ENCODE peak calls at places on chromosomes 12 and 14, in five cellular contexts. O is A549, R is HCT116, P is heart left ventricle, G is upper lobe of left lung. T is an unnamed sample.

GRCh38 chr14:80754696-80755095 is 186.8 kb downstream of the CEP128 start:
- DNase-seq in O (no peak), R (no peak), P (no peak), G (no peak), T (no peak)

GRCh38 chr14:60002819-60003492 is 83.0 kb downstream of the LRRC9 start:
- DNase-seq in O (no peak), R (no peak), P (peak), G (no peak), T (peak)

GRCh38 chr12:118357327-118358007 is 15.2 kb downstream of the TAOK3 start:
- DNase-seq in O (peak), R (peak), P (no peak), G (peak), T (peak)

GRCh38 chr14:100972134-100972905 is 68.8 kb upstream of the RTL1 start:
- DNase-seq in O (no peak), R (no peak), P (no peak), G (no peak), T (no peak)

GRCh38 chr12:76644950-76645349 is 85.4 kb upstream of the OSBPL8 start:
- DNase-seq in O (no peak), R (no peak), P (no peak), G (no peak), T (no peak)

GRCh38 chr14:74712499-74713394 is at the start of the genes AREL1 and FCF1:
- DNase-seq in O (peak), R (peak), P (peak), G (peak), T (peak)

GRCh38 chr14:85911044-85911443 is 381.1 kb downstream of the FLRT2 start:
- DNase-seq in O (no peak), R (no peak), P (no peak), G (no peak), T (no peak)

GRCh38 chr14:24437020-24437735 is 5.4 kb downstream of the SDR39U1 start:
- DNase-seq in O (no peak), R (no peak), P (no peak), G (no peak), T (no peak)

GRCh38 chr12:58765653-58766554 is 154.4 kb downstream of the LRIG3 start:
- DNase-seq in O (no peak), R (no peak), P (no peak), G (no peak), T (no peak)

GRCh38 chr14:36807727-36808126 is 146.1 kb downstream of the PAX9 start:
- DNase-seq in O (no peak), R (no peak), P (no peak), G (no peak), T (no peak)

GRCh38 chr12:104697186-104697585 is 240.4 kb downstream of the CHST11 start:
- DNase-seq in O (no peak), R (no peak), P (no peak), G (no peak), T (no peak)

GRCh38 chr14:105086833-105087307 is 21.6 kb upstream of the GPR132 start:
- DNase-seq in O (peak), R (peak), P (peak), G (peak), T (peak)

GRCh38 chr14:93975791-93976476 is 436 bp downstream of the ASB2 start:
- DNase-seq in O (no peak), R (no peak), P (no peak), G (no peak), T (no peak)

GRCh38 chr12:42859612-42860011 is 270.1 kb upstream of the PRICKLE1 start:
- DNase-seq in O (no peak), R (no peak), P (no peak), G (no peak), T (no peak)

GRCh38 chr14:52740751-52741150 is 10.8 kb downstream of the STYX start:
- DNase-seq in O (no peak), R (no peak), P (no peak), G (no peak), T (no peak)

GRCh38 chr14:81955123-81955522 is 421.5 kb upstream of the SEL1L start:
- DNase-seq in O (no peak), R (no peak), P (no peak), G (no peak), T (no peak)
- H3K4me3 ChIP-seq in O (no peak), R (no peak), P (no peak), G (no peak), T (no peak)

GRCh38 chr14:99792551-99793212 is 531 bp upstream of the EML1 start:
- DNase-seq in O (no peak), R (no peak), P (no peak), G (no peak), T (peak)
- TF ChIP-seq POLR2A in O (no peak), R (no peak), P (no peak), G (peak), T (no peak)

GRCh38 chr14:68407838-68408237 is 385.0 kb downstream of the ZFP36L1 start:
- DNase-seq in O (no peak), R (no peak), P (no peak), G (no peak), T (no peak)

GRCh38 chr14:68409355-68409754 is 383.5 kb downstream of the ZFP36L1 start:
- DNase-seq in O (no peak), R (no peak), P (no peak), G (no peak), T (no peak)

GRCh38 chr14:68407275-68407674 is 385.6 kb downstream of the ZFP36L1 start:
- DNase-seq in O (no peak), R (no peak), P (no peak), G (no peak), T (no peak)

GRCh38 chr14:68405959-68406358 is 386.9 kb downstream of the ZFP36L1 start:
- DNase-seq in O (no peak), R (no peak), P (no peak), G (no peak), T (no peak)

GRCh38 chr14:68408680-68409079 is 384.2 kb downstream of the ZFP36L1 start:
- DNase-seq in O (no peak), R (no peak), P (no peak), G (no peak), T (no peak)
- TF ChIP-seq CTCF in O (no peak), R (no peak), P (no peak), G (no peak), T (no peak)

GRCh38 chr12:9651265-9651729 is 18.2 kb upstream of the CLEC2D start:
- DNase-seq in O (no peak), R (no peak), P (peak), G (no peak), T (no peak)
- H3K4me3 ChIP-seq in O (no peak), R (no peak), P (no peak), G (no peak), T (no peak)

GRCh38 chr14:106207316-106207715 is 680.9 kb downstream of the TMEM121 start:
- DNase-seq in O (no peak), R (no peak), P (no peak), G (no peak), T (no peak)
- TF ChIP-seq POLR2A in O (no peak), R (no peak), P (no peak), G (no peak), T (no peak)

GRCh38 chr12:121813951-121814350 is 10.1 kb downstream of the SETD1B start:
- DNase-seq in O (no peak), R (no peak), P (no peak), G (no peak), T (no peak)

GRCh38 chr12:121811434-121812319 is 7.9 kb downstream of the SETD1B start:
- DNase-seq in O (peak), R (no peak), P (peak), G (peak), T (peak)

GRCh38 chr12:121812320-121812871 is 8.6 kb downstream of the SETD1B start:
- DNase-seq in O (peak), R (no peak), P (peak), G (peak), T (peak)

GRCh38 chr12:121814429-121815119 is 10.8 kb downstream of the SETD1B start:
- DNase-seq in O (no peak), R (no peak), P (no peak), G (no peak), T (peak)

GRCh38 chr12:121812921-121813896 is 9.4 kb downstream of the SETD1B start:
- DNase-seq in O (no peak), R (no peak), P (no peak), G (no peak), T (no peak)
- TF ChIP-seq CTCF in O (no peak), R (no peak), P (no peak), G (no peak), T (no peak)

DNA sequence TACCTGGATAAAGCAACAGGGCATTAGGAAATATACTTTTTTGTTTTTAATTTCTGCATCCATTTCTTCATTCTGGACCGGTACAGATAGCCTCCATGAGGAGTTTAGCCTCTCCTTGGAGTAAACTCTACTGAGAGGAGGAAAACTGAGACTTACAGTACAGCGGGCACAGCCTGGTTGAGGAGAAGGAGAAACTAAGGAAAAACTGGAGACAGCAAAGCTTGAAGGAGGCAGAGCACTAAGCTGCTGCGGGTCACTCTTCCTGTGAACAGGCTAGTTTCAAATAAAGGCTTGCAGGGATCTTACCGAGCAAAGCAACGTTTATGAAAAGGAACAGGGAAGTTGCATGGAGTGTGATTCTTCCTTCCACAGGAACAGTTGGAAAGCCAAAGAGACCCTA is 362 bp upstream of the SSTR1 start:
- DNase-seq in O (no peak), R (no peak), P (no peak), G (no peak), T (no peak)
- H3K4me3 ChIP-seq in O (no peak), R (no peak), P (no peak), G (no peak), T (no peak)

GRCh38 chr12:123142518-123142840 is 8.4 kb downstream of the PITPNM2 start:
- DNase-seq in O (no peak), R (no peak), P (no peak), G (no peak), T (no peak)

GRCh38 chr12:123142948-123143752 is 7.7 kb downstream of the PITPNM2 start:
- DNase-seq in O (no peak), R (peak), P (peak), G (peak), T (no peak)

GRCh38 chr12:123140675-123141614 is 9.9 kb downstream of the PITPNM2 start:
- DNase-seq in O (no peak), R (no peak), P (no peak), G (no peak), T (no peak)

GRCh38 chr12:123139926-123140674 is 10.8 kb downstream of the PITPNM2 start:
- DNase-seq in O (no peak), R (no peak), P (peak), G (no peak), T (peak)

GRCh38 chr12:123141615-123142517 is 9.0 kb downstream of the PITPNM2 start:
- DNase-seq in O (no peak), R (peak), P (peak), G (peak), T (no peak)
- TF ChIP-seq POLR2A in O (no peak), R (no peak), P (no peak), G (peak), T (no peak)